ENCODE peak calls at places on chromosomes 1 and 21, in nine cellular contexts. T is pancreas; W is sigmoid colon; A is testis; Q is GM23338; R is left ventricle myocardium inferior; H is CD8-positive, alpha-beta T cell; S is body of pancreas; I is K562. E is an unnamed sample. For H3K4me1, the result is how much of the 10 kb centered on the place peaks cover.

GRCh38 chr1:84374991-84375838 is 23.1 kb upstream of the DNASE2B start:
- DNase-seq in H (no peak), T (no peak), I (no peak), W (no peak), Q (no peak), A (peak), S (peak), R (no peak), E (no peak)

GRCh38 chr1:225914391-225914790 is 9.7 kb downstream of the PYCR2 start:
- DNase-seq in I (no peak), H (no peak), T (no peak), W (no peak), R (no peak), A (no peak), S (no peak), Q (no peak), E (no peak)

GRCh38 chr1:52472384-52472783 is 68.0 kb downstream of the PRPF38A start:
- DNase-seq in S (no peak), R (no peak), T (no peak), I (no peak), W (no peak), A (no peak), H (no peak), Q (no peak), E (no peak)

GRCh38 chr1:200296091-200296661 is 113.7 kb downstream of the ZNF281 start:
- DNase-seq in I (no peak), R (no peak), T (no peak), Q (no peak), H (no peak), A (no peak), S (peak), W (no peak), E (no peak)

GRCh38 chr1:171743014-171743870 is 1.4 kb upstream of the VAMP4 start:
- DNase-seq in H (no peak), W (no peak), Q (no peak), A (peak), T (no peak), S (no peak), I (no peak), R (no peak), E (no peak)

GRCh38 chr21:26140185-26140584 is 30.4 kb downstream of the APP start:
- DNase-seq in T (no peak), W (peak), S (no peak), Q (no peak), A (no peak), R (peak), I (no peak), H (no peak), E (no peak)

GRCh38 chr1:27011058-27011764 is 1.4 kb downstream of the TENT5B start:
- DNase-seq in T (peak), I (peak), A (no peak), R (no peak), H (no peak), W (peak), Q (peak), S (peak), E (no peak)

GRCh38 chr1:183872406-183872805 is 67.5 kb downstream of the RGL1 start:
- DNase-seq in R (no peak), H (no peak), I (no peak), A (no peak), S (no peak), W (no peak), T (no peak), Q (no peak), E (no peak)

GRCh38 chr1:153390938-153391710 is at the start of gene S100A8:
- DNase-seq in I (no peak), R (peak), W (peak), S (peak), H (peak), Q (no peak), A (peak), T (no peak), E (peak)

GRCh38 chr1:159920202-159920601 is 5.1 kb downstream of the TAGLN2 start:
- DNase-seq in I (no peak), A (no peak), T (no peak), H (no peak), R (no peak), Q (no peak), S (no peak), W (no peak), E (peak)

GRCh38 chr21:21003701-21004100 is 5.5 kb downstream of the NCAM2 start:
- DNase-seq in T (no peak), I (peak), S (no peak), R (no peak), Q (peak), H (no peak), W (no peak), A (no peak), E (no peak)

DNA sequence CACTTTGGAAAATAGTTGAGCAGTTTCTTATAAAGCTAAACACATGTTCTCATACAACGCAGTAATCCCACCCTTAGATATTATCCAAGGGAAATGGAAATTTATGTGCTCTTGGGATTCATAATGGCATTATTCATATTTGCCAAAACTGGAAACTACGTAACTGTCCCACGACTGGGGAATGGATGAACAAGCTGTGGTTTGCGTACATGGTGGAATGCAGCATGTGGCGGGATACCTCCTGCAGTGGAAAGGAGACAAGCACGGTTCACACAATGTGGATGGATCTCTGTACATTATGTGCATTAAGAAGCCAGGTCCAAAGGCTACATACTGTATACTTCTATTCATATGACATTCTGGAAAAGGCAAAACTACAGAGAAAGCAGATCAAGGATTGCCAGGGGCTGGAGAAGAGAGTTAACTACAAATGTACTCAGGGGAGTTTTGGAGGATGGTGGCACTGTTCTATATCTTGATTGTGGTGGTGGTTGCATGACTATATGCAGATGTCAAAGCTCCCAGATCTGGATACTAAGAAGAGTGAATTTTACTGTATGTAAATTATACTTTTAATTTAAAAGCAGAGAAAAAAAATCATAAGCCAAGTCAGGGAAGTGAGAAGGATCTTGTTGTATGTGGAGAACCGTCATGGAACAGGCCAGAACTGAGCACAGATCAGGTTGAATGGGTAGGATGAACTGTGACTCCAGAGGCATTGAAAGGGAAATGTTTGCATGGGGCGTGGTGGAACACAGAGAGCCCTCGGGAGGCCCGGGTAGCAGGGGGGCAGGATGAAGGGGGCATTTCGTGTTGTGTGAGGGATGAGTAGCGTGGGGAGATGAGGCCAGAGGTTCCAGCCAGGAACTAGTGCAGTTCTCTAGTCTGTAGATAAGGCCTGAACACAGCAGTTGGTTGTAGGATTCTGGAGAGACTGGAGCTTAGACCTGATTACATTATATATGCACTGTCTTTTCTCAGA is 90.7 kb downstream of the GALNT2 start:
- DNase-seq in R (no peak), Q (no peak), T (no peak), H (no peak), S (no peak), I (no peak), A (peak), W (peak), E (no peak)
- H3K4me1 ChIP-seq in R (half or more), Q (under half), T (under half), H (under half), S (half or more), I (half or more), A (half or more), W (under half), E (half or more)

GRCh38 chr21:41689289-41689583 is 77.6 kb downstream of the RIPK4 start:
- DNase-seq in Q (no peak), H (no peak), I (no peak), R (no peak), S (no peak), T (no peak), W (no peak), A (no peak), E (no peak)
- H3K4me1 ChIP-seq in Q (under half), H (under half), I (under half), R (under half), S (under half), T (under half), W (under half), A (under half), E (under half)

DNA sequence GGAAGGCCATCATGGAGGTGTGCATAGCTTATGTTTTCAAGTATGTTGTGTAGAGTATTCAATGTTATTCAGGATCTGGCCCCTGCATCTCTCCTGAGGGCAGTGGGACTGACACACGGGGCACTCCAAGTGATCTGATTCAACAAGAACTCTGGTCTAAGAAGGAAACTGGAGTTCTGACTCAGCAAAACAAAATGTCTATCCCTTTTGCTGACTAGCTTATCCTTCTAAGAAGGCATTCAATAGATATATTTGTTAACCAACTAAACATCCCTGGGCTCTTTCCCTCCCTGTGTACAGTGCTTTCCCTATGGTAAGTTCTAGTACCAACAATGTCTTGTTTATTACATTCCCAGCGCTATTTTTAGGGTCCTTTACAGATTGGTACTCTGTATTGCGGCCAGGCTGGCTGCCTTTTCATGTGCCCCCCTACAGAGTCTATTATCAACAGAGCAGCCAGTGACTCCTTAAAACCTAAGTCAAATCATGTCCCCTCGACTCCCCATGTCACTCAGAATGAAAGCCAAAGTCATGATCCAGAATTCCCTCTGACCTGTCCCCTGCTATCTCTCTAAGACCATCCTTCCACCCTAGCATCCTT is 304.9 kb downstream of the KCNH1 start:
- DNase-seq in S (no peak), W (no peak), A (no peak), T (no peak), H (no peak), Q (no peak), I (no peak), R (no peak), E (no peak)
- H3K4me1 ChIP-seq in S (under half), W (under half), A (under half), T (under half), H (under half), Q (under half), I (under half), R (under half), E (under half)

GRCh38 chr21:15006594-15007230 is 58.1 kb downstream of the NRIP1 start:
- DNase-seq in H (no peak), I (no peak), R (no peak), W (no peak), A (no peak), T (no peak), Q (no peak), S (no peak), E (no peak)
- H3K4me1 ChIP-seq in H (under half), I (under half), R (half or more), W (under half), A (under half), T (under half), Q (under half), S (under half), E (under half)

GRCh38 chr1:43426221-43426620 is 27.5 kb downstream of the HYI start:
- DNase-seq in T (no peak), H (no peak), W (no peak), S (no peak), R (no peak), A (no peak), Q (no peak), I (no peak), E (no peak)
- H3K4me1 ChIP-seq in T (under half), H (under half), W (under half), S (under half), R (under half), A (under half), Q (under half), I (under half), E (under half)

GRCh38 chr1:24544239-24544638 is 11.6 kb upstream of the NCMAP start:
- DNase-seq in Q (no peak), R (no peak), A (no peak), W (no peak), T (no peak), H (no peak), S (no peak), I (no peak), E (no peak)
- H3K4me1 ChIP-seq in Q (under half), R (under half), A (under half), W (under half), T (under half), H (under half), S (under half), I (under half), E (under half)

E was measured in spleen.